ENCODE peak calls at places on chromosomes 6 and 20, in five cellular contexts. Z, J, F, T and S are unnamed samples.

GRCh38 chr6:139376604-139377218 is 2.3 kb upstream of the CITED2 start:
- DNase-seq in J (no peak), F (no peak), Z (no peak), T (no peak), S (no peak)

GRCh38 chr6:169035381-169036280 is 218.0 kb downstream of the THBS2 start:
- DNase-seq in Z (no peak), F (no peak), T (no peak), J (no peak), S (no peak)

GRCh38 chr20:57464642-57465211 is 60.2 kb downstream of the CTCFL start:
- DNase-seq in T (peak), F (no peak), Z (no peak), J (no peak), S (peak)

GRCh38 chr6:139881728-139882211 is 507.3 kb upstream of the CITED2 start:
- DNase-seq in F (no peak), T (peak), J (peak), Z (no peak), S (peak)

GRCh38 chr20:8267009-8267408 is 134.9 kb downstream of the PLCB1 start:
- DNase-seq in F (no peak), Z (no peak), J (no peak), T (no peak), S (no peak)

GRCh38 chr6:169071394-169071793 is 182.3 kb downstream of the THBS2 start:
- DNase-seq in Z (no peak), F (no peak), J (no peak), T (no peak), S (no peak)

GRCh38 chr20:4944918-4945317 is 56.4 kb downstream of the SLC23A2 start:
- DNase-seq in F (no peak), J (no peak), T (no peak), Z (no peak), S (no peak)

GRCh38 chr6:797479-798077 is 104.6 kb upstream of the EXOC2 start:
- DNase-seq in F (peak), T (peak), J (peak), Z (peak), S (peak)

GRCh38 chr20:24034820-24035219 is 46.2 kb upstream of the GGTLC1 start:
- DNase-seq in T (no peak), F (no peak), J (no peak), Z (no peak), S (no peak)

GRCh38 chr6:163667372-163668060 is 253.0 kb downstream of the QKI start:
- DNase-seq in J (peak), Z (no peak), T (peak), F (no peak), S (peak)

GRCh38 chr6:146282837-146283236 is 254.0 kb downstream of the GRM1 start:
- DNase-seq in F (no peak), J (no peak), Z (no peak), T (no peak), S (no peak)

GRCh38 chr6:143271024-143271423 is 179.5 kb downstream of the ADAT2 start:
- DNase-seq in F (no peak), J (no peak), Z (no peak), T (no peak), S (no peak)

GRCh38 chr6:5271926-5272325 is 10.6 kb downstream of the FARS2 start:
- DNase-seq in F (no peak), T (no peak), Z (no peak), J (no peak), S (no peak)

GRCh38 chr6:24584390-24584735 is 61.6 kb downstream of the KIAA0319 start:
- DNase-seq in J (no peak), F (no peak), Z (no peak), T (no peak), S (no peak)